ENCODE peak calls at places on chromosome 13, in seven cellular contexts. Y is H1, L is mesendoderm, O is neuronal stem cell, G is H9, M is IMR-90, C is trophoblast cell. I is an unnamed sample.

GRCh38 chr13:111168116-111168515 is 53.0 kb downstream of the ARHGEF7 start:
- DNase-seq in L (no peak), M (no peak), Y (no peak), O (no peak), G (no peak), C (no peak), I (no peak)

GRCh38 chr13:111337741-111338140 is 17.3 kb downstream of the TEX29 start:
- DNase-seq in C (no peak), O (no peak), L (no peak), Y (no peak), M (peak; percentile 19), G (peak; percentile 9), I (no peak)

GRCh38 chr13:105538346-105538745 is 997.1 kb downstream of the EFNB2 start:
- DNase-seq in C (no peak), O (no peak), L (peak; percentile 6), M (no peak), Y (no peak), G (no peak), I (no peak)

GRCh38 chr13:108346376-108346775 is 76.9 kb downstream of the TNFSF13B start:
- DNase-seq in M (no peak), O (no peak), G (peak; percentile 31), L (peak; percentile 52), C (no peak), Y (no peak), I (no peak)

GRCh38 chr13:81395368-81395767 is 1054.4 kb upstream of the SPRY2 start:
- DNase-seq in L (peak; percentile 69), M (no peak), O (no peak), G (peak; percentile 74), C (peak; percentile 4), Y (no peak), I (peak; percentile 45)

GRCh38 chr13:42893346-42893745 is 98.7 kb downstream of the EPSTI1 start:
- DNase-seq in M (peak; percentile 50), C (no peak), O (no peak), L (peak; percentile 59), Y (no peak), G (no peak), I (peak; percentile 26)

GRCh38 chr13:113634279-113635047 is 23.5 kb downstream of the ATP4B start:
- DNase-seq in L (no peak), C (no peak), M (no peak), G (no peak), O (no peak), Y (no peak), I (no peak)

GRCh38 chr13:110726726-110727125 is 13.2 kb downstream of the ING1 start:
- DNase-seq in C (no peak), L (no peak), G (no peak), M (no peak), O (no peak), Y (no peak), I (no peak)

GRCh38 chr13:28415994-28416411 is 78.9 kb downstream of the FLT1 start:
- DNase-seq in G (no peak), O (no peak), C (peak; percentile 87), Y (no peak), L (no peak), M (no peak), I (no peak)

GRCh38 chr13:102729560-102730275 is 34.9 kb upstream of the METTL21C start:
- DNase-seq in Y (no peak), C (no peak), G (no peak), L (no peak), O (no peak), M (peak; percentile 78), I (no peak)

GRCh38 chr13:74040200-74040599 is 94.0 kb downstream of the KLF12 start:
- DNase-seq in O (peak; percentile 48), L (peak; percentile 93), Y (peak; percentile 58), M (peak; percentile 31), G (peak; percentile 88), C (peak; percentile 51), I (peak; percentile 52)

GRCh38 chr13:91498298-91498697 is 99.9 kb downstream of the GPC5 start:
- DNase-seq in O (no peak), C (no peak), Y (no peak), L (no peak), G (no peak), M (no peak), I (no peak)

GRCh38 chr13:77330009-77330471 is 3.1 kb upstream of the MYCBP2 start:
- DNase-seq in M (no peak), O (no peak), Y (no peak), C (no peak), G (no peak), L (no peak), I (no peak)

GRCh38 chr13:47004552-47004951 is 107.7 kb upstream of the HTR2A start:
- DNase-seq in Y (no peak), L (peak; percentile 24), G (no peak), C (no peak), O (no peak), M (no peak), I (no peak)
- H2BK5ac ChIP-seq in Y (no peak overlapping the region), L (no peak overlapping the region), G (no peak overlapping the region), C (no peak overlapping the region), O (no peak overlapping the region), M (no peak overlapping the region), I (no peak overlapping the region)

GRCh38 chr13:93246069-93246468 is 19.5 kb downstream of the GPC6 start:
- DNase-seq in C (no peak), G (no peak), Y (no peak), M (no peak), O (no peak), L (no peak), I (no peak)
- H3K4me2 ChIP-seq in C (no peak overlapping the region), G (no peak overlapping the region), Y (no peak overlapping the region), M (no peak overlapping the region), O (no peak overlapping the region), L (no peak overlapping the region), I (no peak overlapping the region)

DNA sequence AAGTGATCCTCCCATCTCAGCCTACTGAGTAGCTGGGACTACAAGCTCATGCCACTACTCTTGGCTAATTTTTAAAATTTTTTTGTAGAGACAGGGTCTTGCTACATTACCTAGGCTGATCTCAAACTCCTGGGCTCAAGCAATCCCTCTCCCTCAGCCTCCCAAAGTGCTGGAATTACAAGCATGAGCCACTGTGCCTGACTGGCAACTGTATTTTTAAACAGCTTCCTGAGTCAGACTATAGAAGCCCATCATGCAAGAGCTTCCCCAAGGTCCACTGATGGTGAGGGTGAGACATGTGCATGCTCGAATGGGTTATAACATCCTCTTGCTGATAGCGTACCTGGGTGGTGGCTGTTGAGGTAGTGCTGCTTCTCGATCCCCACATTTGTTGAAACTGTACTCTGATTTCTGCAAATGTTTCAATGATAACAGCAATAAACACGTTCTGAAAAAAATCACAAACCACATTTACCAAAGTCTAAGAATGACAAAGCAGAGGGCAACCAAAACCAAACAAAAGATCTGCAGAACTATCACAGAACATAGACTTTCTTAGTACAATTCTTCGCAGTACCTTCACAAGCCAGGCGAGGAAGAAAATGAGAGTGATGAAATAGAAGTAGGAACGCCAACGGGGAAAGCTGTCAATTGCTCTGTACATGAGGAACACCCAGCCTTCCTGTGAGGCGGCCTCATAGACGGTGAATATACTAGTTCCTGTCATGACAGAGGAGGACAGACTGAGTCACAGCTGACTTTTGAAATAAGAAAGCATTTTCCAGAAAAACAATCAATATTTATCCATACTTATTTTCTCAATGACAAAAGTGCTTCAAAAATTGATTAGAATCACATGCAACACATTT is 124.4 kb downstream of the NALCN start:
- DNase-seq in Y (no peak), C (peak; percentile 18), G (no peak), M (peak; percentile 30), O (no peak), L (no peak), I (no peak)
- H3K79me1 ChIP-seq in Y (no peaks in the 10 kb centered on the region), C (no peaks in the 10 kb centered on the region), G (no peaks in the 10 kb centered on the region), M (no peaks in the 10 kb centered on the region), O (no peaks in the 10 kb centered on the region), L (no peaks in the 10 kb centered on the region), I (no peaks in the 10 kb centered on the region)

DNA sequence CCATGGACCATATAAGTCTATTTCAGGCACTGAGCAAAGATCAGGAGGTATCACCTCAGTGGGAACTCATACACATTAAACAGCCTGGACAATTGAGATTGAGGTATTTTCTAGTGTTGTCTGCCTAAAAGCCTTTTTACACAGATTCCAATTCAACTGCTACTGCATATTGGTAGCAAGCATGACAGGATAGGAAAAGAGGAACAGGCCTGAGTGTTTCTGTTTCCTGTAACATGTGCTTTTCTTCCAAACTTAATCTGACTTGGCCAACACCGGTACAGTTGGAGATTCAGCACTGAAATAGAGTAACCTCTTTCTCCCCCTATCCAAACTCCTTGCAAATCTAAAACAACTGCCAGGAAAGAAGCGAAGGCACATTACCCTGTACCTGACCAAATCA is 66.0 kb downstream of the SERP2 start:
- DNase-seq in O (no peak), C (no peak), G (no peak), Y (no peak), M (no peak), L (no peak), I (peak; percentile 35)
- H2BK5ac ChIP-seq in O (no peak overlapping the region), C (no peak overlapping the region), G (no peak overlapping the region), Y (no peak overlapping the region), M (no peak overlapping the region), L (no peak overlapping the region), I (no peak overlapping the region)

GRCh38 chr13:50543767-50544166 is 299.7 kb downstream of the DLEU7 start:
- DNase-seq in M (peak; percentile 91), O (no peak), G (no peak), L (no peak), Y (no peak), C (no peak), I (peak; percentile 52)
- H3K4me2 ChIP-seq in M (peak overlapping the region; percentile 75), O (no peak overlapping the region), G (no peak overlapping the region), L (no peak overlapping the region), Y (peak overlapping the region; percentile 30), C (no peak overlapping the region), I (peak overlapping the region; percentile 18)

DNA sequence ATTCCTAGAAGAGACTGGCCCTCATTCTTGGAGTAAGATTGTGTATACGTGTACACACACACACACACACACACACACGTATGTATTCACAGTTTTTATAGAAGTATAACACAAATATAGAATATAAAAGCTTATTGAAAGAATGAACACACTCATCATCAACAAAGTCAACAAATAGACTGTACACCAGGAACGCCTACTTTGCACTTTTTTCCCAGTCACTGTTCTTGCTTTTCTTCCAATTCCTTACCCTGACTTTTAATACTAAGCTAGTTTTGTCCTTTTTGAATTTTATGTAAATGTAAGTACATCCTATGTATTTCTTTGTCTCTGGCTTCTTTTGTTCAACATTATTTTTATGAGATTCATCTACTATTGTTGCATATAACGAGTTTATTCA is 264.5 kb downstream of the MAB21L1 start:
- DNase-seq in C (no peak), G (no peak), L (no peak), O (no peak), Y (no peak), M (no peak), I (no peak)
- H3K79me1 ChIP-seq in C (no peaks in the 10 kb centered on the region), G (no peaks in the 10 kb centered on the region), L (no peaks in the 10 kb centered on the region), O (no peaks in the 10 kb centered on the region), Y (no peaks in the 10 kb centered on the region), M (no peaks in the 10 kb centered on the region), I (no peaks in the 10 kb centered on the region)

GRCh38 chr13:46022476-46022875 is 30.1 kb downstream of the ZC3H13 start:
- DNase-seq in L (no peak), O (no peak), C (no peak), M (no peak), G (no peak), Y (no peak), I (no peak)

GRCh38 chr13:46025157-46025556 is 27.4 kb downstream of the ZC3H13 start:
- DNase-seq in O (no peak), Y (no peak), G (no peak), M (no peak), C (no peak), L (no peak), I (no peak)
- H2BK5ac ChIP-seq in O (no peak overlapping the region), Y (no peak overlapping the region), G (no peak overlapping the region), M (no peak overlapping the region), C (no peak overlapping the region), L (no peak overlapping the region), I (no peak overlapping the region)

I was measured in mesenchymal stem cell.